ENCODE peak calls at places on chromosomes 13 and 19, in nine cellular contexts. One of them, this sample, is unnamed.

GRCh38 chr13:74166286-74166685 is 32.1 kb upstream of the KLF12 start:
- DNase-seq in T-helper 17 cell: no peak
- DNase-seq in psoas muscle: no peak
- DNase-seq in NCI-H1105: no peak
- DNase-seq in H9: no peak
- DNase-seq in GM12891: no peak
- DNase-seq in RWPE1: no peak
- DNase-seq in NCI-H774: no peak
- DNase-seq in RWPE2: no peak
- DNase-seq in this sample: no peak

GRCh38 chr13:60397693-60398437 is 845 bp downstream of the TDRD3 start:
- DNase-seq in T-helper 17 cell: peak
- DNase-seq in H9: peak
- DNase-seq in NCI-H774: peak
- DNase-seq in GM12891: peak
- DNase-seq in NCI-H1105: peak
- DNase-seq in psoas muscle: peak
- DNase-seq in RWPE1: peak
- DNase-seq in RWPE2: peak
- DNase-seq in this sample: no peak

GRCh38 chr19:16893686-16893990 is 4.8 kb downstream of the F2RL3 start:
- DNase-seq in H9: no peak
- DNase-seq in psoas muscle: peak
- DNase-seq in GM12891: no peak
- DNase-seq in NCI-H1105: no peak
- DNase-seq in RWPE2: no peak
- DNase-seq in T-helper 17 cell: no peak
- DNase-seq in RWPE1: no peak
- DNase-seq in NCI-H774: no peak
- DNase-seq in this sample: no peak

GRCh38 chr19:18204394-18205179 is 745 bp upstream of the RAB3A start:
- DNase-seq in RWPE2: no peak
- DNase-seq in RWPE1: peak
- DNase-seq in NCI-H1105: peak
- DNase-seq in GM12891: no peak
- DNase-seq in NCI-H774: no peak
- DNase-seq in psoas muscle: peak
- DNase-seq in T-helper 17 cell: no peak
- DNase-seq in H9: no peak
- DNase-seq in this sample: no peak

GRCh38 chr13:77523834-77524728 is 11.4 kb upstream of the SCEL start:
- DNase-seq in RWPE1: no peak
- DNase-seq in T-helper 17 cell: no peak
- DNase-seq in H9: no peak
- DNase-seq in RWPE2: no peak
- DNase-seq in NCI-H1105: no peak
- DNase-seq in GM12891: no peak
- DNase-seq in psoas muscle: no peak
- DNase-seq in NCI-H774: no peak
- DNase-seq in this sample: no peak

GRCh38 chr13:24074687-24075086 is 85.8 kb upstream of the SPATA13 start:
- DNase-seq in NCI-H1105: no peak
- DNase-seq in NCI-H774: no peak
- DNase-seq in H9: no peak
- DNase-seq in RWPE1: no peak
- DNase-seq in psoas muscle: no peak
- DNase-seq in T-helper 17 cell: no peak
- DNase-seq in RWPE2: no peak
- DNase-seq in GM12891: no peak
- DNase-seq in this sample: no peak

GRCh38 chr13:41150058-41150457 is 17.5 kb upstream of the KBTBD6 start:
- DNase-seq in psoas muscle: no peak
- DNase-seq in RWPE1: no peak
- DNase-seq in GM12891: no peak
- DNase-seq in H9: no peak
- DNase-seq in T-helper 17 cell: no peak
- DNase-seq in NCI-H774: no peak
- DNase-seq in RWPE2: no peak
- DNase-seq in NCI-H1105: no peak
- DNase-seq in this sample: no peak

GRCh38 chr13:51770681-51771417 is 33.1 kb downstream of the DHRS12 start:
- DNase-seq in RWPE1: no peak
- DNase-seq in psoas muscle: no peak
- DNase-seq in RWPE2: no peak
- DNase-seq in NCI-H1105: no peak
- DNase-seq in NCI-H774: no peak
- DNase-seq in H9: no peak
- DNase-seq in GM12891: no peak
- DNase-seq in T-helper 17 cell: no peak
- DNase-seq in this sample: no peak

GRCh38 chr13:48501705-48502104 is 31.2 kb downstream of the RCBTB2 start:
- DNase-seq in NCI-H1105: no peak
- DNase-seq in H9: no peak
- DNase-seq in RWPE1: no peak
- DNase-seq in T-helper 17 cell: no peak
- DNase-seq in RWPE2: no peak
- DNase-seq in psoas muscle: no peak
- DNase-seq in NCI-H774: no peak
- DNase-seq in GM12891: no peak
- DNase-seq in this sample: no peak

GRCh38 chr13:79936368-79937136 is 404.4 kb downstream of the SPRY2 start:
- DNase-seq in GM12891: no peak
- DNase-seq in H9: no peak
- DNase-seq in psoas muscle: no peak
- DNase-seq in RWPE1: peak
- DNase-seq in NCI-H774: no peak
- DNase-seq in NCI-H1105: no peak
- DNase-seq in RWPE2: peak
- DNase-seq in T-helper 17 cell: no peak
- DNase-seq in this sample: peak

GRCh38 chr13:108269601-108270328 is at the start of gene TNFSF13B:
- DNase-seq in NCI-H1105: no peak
- DNase-seq in T-helper 17 cell: peak
- DNase-seq in RWPE1: no peak
- DNase-seq in H9: peak
- DNase-seq in NCI-H774: no peak
- DNase-seq in psoas muscle: peak
- DNase-seq in RWPE2: no peak
- DNase-seq in GM12891: peak
- DNase-seq in this sample: no peak